ENCODE peak calls at places on chromosomes 12 and 14, in five cellular contexts. One of them, this sample, is unnamed.

GRCh38 chr12:94621662-94622359 is 28.5 kb downstream of the TMCC3 start:
- DNase-seq in IMR-90: peak
- DNase-seq in psoas muscle: no peak
- DNase-seq in fibroblast of lung: peak
- DNase-seq in lower lobe of right lung: no peak
- DNase-seq in this sample: no peak

GRCh38 chr12:84910549-84911241 is 1.9 kb downstream of the SLC6A15 start:
- DNase-seq in IMR-90: no peak
- DNase-seq in psoas muscle: no peak
- DNase-seq in fibroblast of lung: peak
- DNase-seq in lower lobe of right lung: no peak
- DNase-seq in this sample: peak

GRCh38 chr12:121507245-121507644 is 73.6 kb downstream of the KDM2B start:
- DNase-seq in IMR-90: no peak
- DNase-seq in psoas muscle: no peak
- DNase-seq in fibroblast of lung: no peak
- DNase-seq in lower lobe of right lung: no peak
- DNase-seq in this sample: no peak

GRCh38 chr12:52817003-52817698 is 3.2 kb upstream of the KRT4 start:
- DNase-seq in IMR-90: no peak
- DNase-seq in psoas muscle: no peak
- DNase-seq in fibroblast of lung: no peak
- DNase-seq in lower lobe of right lung: no peak
- DNase-seq in this sample: no peak

GRCh38 chr14:70808402-70809237 is 693 bp downstream of the MAP3K9 start:
- DNase-seq in IMR-90: no peak
- DNase-seq in psoas muscle: peak
- DNase-seq in fibroblast of lung: peak
- DNase-seq in lower lobe of right lung: peak
- DNase-seq in this sample: peak

GRCh38 chr12:120628919-120629318 is 11.5 kb upstream of the CABP1 start:
- DNase-seq in IMR-90: no peak
- DNase-seq in psoas muscle: no peak
- DNase-seq in fibroblast of lung: no peak
- DNase-seq in lower lobe of right lung: no peak
- DNase-seq in this sample: peak

GRCh38 chr14:104084251-104085002 is 1.1 kb upstream of the ASPG start:
- DNase-seq in IMR-90: no peak
- DNase-seq in psoas muscle: no peak
- DNase-seq in fibroblast of lung: peak
- DNase-seq in lower lobe of right lung: no peak
- DNase-seq in this sample: no peak

GRCh38 chr14:60061371-60061770 is 30.4 kb upstream of the PCNX4 start:
- DNase-seq in IMR-90: no peak
- DNase-seq in psoas muscle: no peak
- DNase-seq in fibroblast of lung: peak
- DNase-seq in lower lobe of right lung: no peak
- DNase-seq in this sample: no peak

GRCh38 chr14:70567791-70568190 is 32.7 kb downstream of the MED6 start:
- DNase-seq in IMR-90: peak
- DNase-seq in psoas muscle: no peak
- DNase-seq in fibroblast of lung: peak
- DNase-seq in lower lobe of right lung: no peak
- DNase-seq in this sample: no peak

GRCh38 chr14:96178674-96179321 is 25.8 kb upstream of the BDKRB2 start:
- DNase-seq in IMR-90: peak
- DNase-seq in psoas muscle: no peak
- DNase-seq in fibroblast of lung: no peak
- DNase-seq in lower lobe of right lung: no peak
- DNase-seq in this sample: peak

GRCh38 chr12:65956056-65956738 is 131.9 kb downstream of the HMGA2 start:
- DNase-seq in IMR-90: no peak
- DNase-seq in psoas muscle: no peak
- DNase-seq in fibroblast of lung: no peak
- DNase-seq in lower lobe of right lung: no peak
- DNase-seq in this sample: no peak

GRCh38 chr12:109710747-109711595 is 2.7 kb upstream of the FAM222A start:
- DNase-seq in IMR-90: peak
- DNase-seq in psoas muscle: no peak
- DNase-seq in fibroblast of lung: no peak
- DNase-seq in lower lobe of right lung: no peak
- DNase-seq in this sample: no peak

GRCh38 chr14:84969501-84969900 is 560.4 kb upstream of the FLRT2 start:
- DNase-seq in IMR-90: no peak
- DNase-seq in psoas muscle: no peak
- DNase-seq in fibroblast of lung: no peak
- DNase-seq in lower lobe of right lung: no peak
- DNase-seq in this sample: no peak

GRCh38 chr12:94190623-94191022 is 42.2 kb downstream of the PLXNC1 start:
- DNase-seq in IMR-90: no peak
- DNase-seq in psoas muscle: no peak
- DNase-seq in fibroblast of lung: no peak
- DNase-seq in lower lobe of right lung: no peak
- DNase-seq in this sample: no peak

GRCh38 chr12:224330-224729 is 10.4 kb upstream of the SLC6A12 start:
- DNase-seq in IMR-90: no peak
- DNase-seq in psoas muscle: no peak
- DNase-seq in fibroblast of lung: no peak
- DNase-seq in lower lobe of right lung: no peak
- DNase-seq in this sample: no peak

GRCh38 chr14:40004871-40005503 is 572.8 kb upstream of the FBXO33 start:
- DNase-seq in IMR-90: no peak
- DNase-seq in psoas muscle: no peak
- DNase-seq in fibroblast of lung: no peak
- DNase-seq in lower lobe of right lung: no peak
- DNase-seq in this sample: no peak

GRCh38 chr12:27330846-27331245 is 1.8 kb upstream of the BMAL2 start:
- DNase-seq in IMR-90: no peak
- DNase-seq in psoas muscle: no peak
- DNase-seq in fibroblast of lung: peak
- DNase-seq in lower lobe of right lung: no peak
- DNase-seq in this sample: no peak

GRCh38 chr14:61145903-61146411 is 135.2 kb downstream of the TMEM30B start:
- DNase-seq in IMR-90: peak
- DNase-seq in psoas muscle: no peak
- DNase-seq in fibroblast of lung: peak
- DNase-seq in lower lobe of right lung: no peak
- DNase-seq in this sample: no peak

GRCh38 chr12:95440401-95440800 is 33.6 kb upstream of the METAP2 start:
- DNase-seq in IMR-90: peak
- DNase-seq in psoas muscle: no peak
- DNase-seq in fibroblast of lung: peak
- DNase-seq in lower lobe of right lung: no peak
- DNase-seq in this sample: no peak

GRCh38 chr12:65962921-65963883 is 138.9 kb downstream of the HMGA2 start:
- DNase-seq in IMR-90: no peak
- DNase-seq in psoas muscle: no peak
- DNase-seq in fibroblast of lung: peak
- DNase-seq in lower lobe of right lung: no peak
- DNase-seq in this sample: no peak

GRCh38 chr12:99267038-99267437 is 380.5 kb upstream of the GARIN6 start:
- DNase-seq in IMR-90: no peak
- DNase-seq in psoas muscle: no peak
- DNase-seq in fibroblast of lung: no peak
- DNase-seq in lower lobe of right lung: no peak
- DNase-seq in this sample: no peak

GRCh38 chr12:72632286-72632685 is 360.1 kb downstream of the TRHDE start:
- DNase-seq in IMR-90: peak
- DNase-seq in psoas muscle: no peak
- DNase-seq in fibroblast of lung: peak
- DNase-seq in lower lobe of right lung: no peak
- DNase-seq in this sample: no peak

GRCh38 chr12:3542911-3543310 is 51.9 kb downstream of the PRMT8 start:
- DNase-seq in IMR-90: peak
- DNase-seq in psoas muscle: no peak
- DNase-seq in fibroblast of lung: no peak
- DNase-seq in lower lobe of right lung: no peak
- DNase-seq in this sample: no peak

GRCh38 chr12:89187507-89187906 is 164.8 kb downstream of the DUSP6 start:
- DNase-seq in IMR-90: no peak
- DNase-seq in psoas muscle: no peak
- DNase-seq in fibroblast of lung: no peak
- DNase-seq in lower lobe of right lung: no peak
- DNase-seq in this sample: no peak

GRCh38 chr12:44537354-44537753 is 338.8 kb downstream of the NELL2 start:
- DNase-seq in IMR-90: no peak
- DNase-seq in psoas muscle: no peak
- DNase-seq in fibroblast of lung: no peak
- DNase-seq in lower lobe of right lung: no peak
- DNase-seq in this sample: no peak

GRCh38 chr12:49537231-49537708 is 1.6 kb upstream of the KCNH3 start:
- DNase-seq in IMR-90: no peak
- DNase-seq in psoas muscle: no peak
- DNase-seq in fibroblast of lung: no peak
- DNase-seq in lower lobe of right lung: no peak
- DNase-seq in this sample: no peak

GRCh38 chr12:7581609-7582008 is 78.0 kb upstream of the CD163 start:
- DNase-seq in IMR-90: no peak
- DNase-seq in psoas muscle: no peak
- DNase-seq in fibroblast of lung: no peak
- DNase-seq in lower lobe of right lung: no peak
- DNase-seq in this sample: no peak

GRCh38 chr12:131862600-131862993 is 31.8 kb upstream of the ULK1 start:
- DNase-seq in IMR-90: no peak
- DNase-seq in psoas muscle: no peak
- DNase-seq in fibroblast of lung: no peak
- DNase-seq in lower lobe of right lung: no peak
- DNase-seq in this sample: peak

GRCh38 chr12:53558631-53559030 is 51.3 kb upstream of the NPFF start:
- DNase-seq in IMR-90: no peak
- DNase-seq in psoas muscle: no peak
- DNase-seq in fibroblast of lung: no peak
- DNase-seq in lower lobe of right lung: no peak
- DNase-seq in this sample: no peak

GRCh38 chr12:16668198-16668597 is 62.2 kb upstream of the LMO3 start:
- DNase-seq in IMR-90: no peak
- DNase-seq in psoas muscle: no peak
- DNase-seq in fibroblast of lung: no peak
- DNase-seq in lower lobe of right lung: no peak
- DNase-seq in this sample: no peak

GRCh38 chr12:46439793-46440511 is 67.4 kb upstream of the SLC38A2 start:
- DNase-seq in IMR-90: peak
- DNase-seq in psoas muscle: no peak
- DNase-seq in fibroblast of lung: peak
- DNase-seq in lower lobe of right lung: no peak
- DNase-seq in this sample: no peak

GRCh38 chr14:68468437-68469207 is 324.2 kb downstream of the ZFP36L1 start:
- DNase-seq in IMR-90: no peak
- DNase-seq in psoas muscle: no peak
- DNase-seq in fibroblast of lung: peak
- DNase-seq in lower lobe of right lung: no peak
- DNase-seq in this sample: peak

GRCh38 chr12:74393265-74393664 is 144.4 kb upstream of the ATXN7L3B start:
- DNase-seq in IMR-90: no peak
- DNase-seq in psoas muscle: no peak
- DNase-seq in fibroblast of lung: peak
- DNase-seq in lower lobe of right lung: no peak
- DNase-seq in this sample: no peak

GRCh38 chr14:73887704-73888459 is 1.2 kb downstream of the ZNF410 start:
- DNase-seq in IMR-90: no peak
- DNase-seq in psoas muscle: no peak
- DNase-seq in fibroblast of lung: no peak
- DNase-seq in lower lobe of right lung: no peak
- DNase-seq in this sample: no peak
- H3K4me3 ChIP-seq in IMR-90: peak
- H3K4me3 ChIP-seq in psoas muscle: peak
- H3K4me3 ChIP-seq in fibroblast of lung: peak
- H3K4me3 ChIP-seq in lower lobe of right lung: peak
- H3K4me3 ChIP-seq in this sample: peak

GRCh38 chr14:101719708-101720107 is 41.8 kb upstream of the PPP2R5C start:
- DNase-seq in IMR-90: no peak
- DNase-seq in psoas muscle: peak
- DNase-seq in fibroblast of lung: no peak
- DNase-seq in lower lobe of right lung: no peak
- DNase-seq in this sample: no peak
- TF ChIP-seq CTCF in IMR-90: no peak
- TF ChIP-seq CTCF in psoas muscle: no peak
- TF ChIP-seq CTCF in fibroblast of lung: no peak
- TF ChIP-seq CTCF in lower lobe of right lung: no peak
- TF ChIP-seq CTCF in this sample: no peak

GRCh38 chr14:92609955-92610354 is 96.4 kb downstream of the RIN3 start:
- DNase-seq in IMR-90: no peak
- DNase-seq in psoas muscle: no peak
- DNase-seq in fibroblast of lung: no peak
- DNase-seq in lower lobe of right lung: no peak
- DNase-seq in this sample: no peak

GRCh38 chr14:92613681-92614260 is 100.2 kb downstream of the RIN3 start:
- DNase-seq in IMR-90: no peak
- DNase-seq in psoas muscle: no peak
- DNase-seq in fibroblast of lung: no peak
- DNase-seq in lower lobe of right lung: no peak
- DNase-seq in this sample: no peak

GRCh38 chr14:92613008-92613658 is 99.6 kb downstream of the RIN3 start:
- DNase-seq in IMR-90: no peak
- DNase-seq in psoas muscle: no peak
- DNase-seq in fibroblast of lung: peak
- DNase-seq in lower lobe of right lung: peak
- DNase-seq in this sample: no peak

GRCh38 chr14:92607702-92608429 is 94.3 kb downstream of the RIN3 start:
- DNase-seq in IMR-90: peak
- DNase-seq in psoas muscle: no peak
- DNase-seq in fibroblast of lung: peak
- DNase-seq in lower lobe of right lung: no peak
- DNase-seq in this sample: no peak

DNA sequence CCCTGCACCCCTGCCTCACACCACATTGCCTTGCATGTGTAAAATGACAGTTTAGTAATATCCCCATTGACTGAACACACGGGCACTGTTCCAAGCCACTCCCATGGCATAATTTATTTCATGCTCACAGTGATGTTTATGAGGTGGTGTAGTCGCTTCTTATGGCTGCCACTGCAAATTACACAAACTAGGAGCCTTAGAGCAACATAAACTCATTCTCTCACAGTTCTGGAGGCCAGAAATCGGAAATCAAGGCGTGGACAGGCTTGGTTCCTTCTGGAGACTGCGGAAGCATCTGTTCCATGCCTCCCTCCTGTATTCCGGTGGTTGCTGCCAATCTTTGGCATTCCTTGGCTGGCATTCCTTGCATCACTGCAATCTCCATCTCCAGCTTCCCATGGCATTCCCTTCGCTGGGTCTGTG is 97.3 kb downstream of the RIN3 start:
- DNase-seq in IMR-90: no peak
- DNase-seq in psoas muscle: no peak
- DNase-seq in fibroblast of lung: no peak
- DNase-seq in lower lobe of right lung: no peak
- DNase-seq in this sample: no peak
- H3K27ac ChIP-seq in IMR-90: no peak
- H3K27ac ChIP-seq in psoas muscle: no peak
- H3K27ac ChIP-seq in fibroblast of lung: no peak
- H3K27ac ChIP-seq in lower lobe of right lung: no peak
- H3K27ac ChIP-seq in this sample: no peak

DNA sequence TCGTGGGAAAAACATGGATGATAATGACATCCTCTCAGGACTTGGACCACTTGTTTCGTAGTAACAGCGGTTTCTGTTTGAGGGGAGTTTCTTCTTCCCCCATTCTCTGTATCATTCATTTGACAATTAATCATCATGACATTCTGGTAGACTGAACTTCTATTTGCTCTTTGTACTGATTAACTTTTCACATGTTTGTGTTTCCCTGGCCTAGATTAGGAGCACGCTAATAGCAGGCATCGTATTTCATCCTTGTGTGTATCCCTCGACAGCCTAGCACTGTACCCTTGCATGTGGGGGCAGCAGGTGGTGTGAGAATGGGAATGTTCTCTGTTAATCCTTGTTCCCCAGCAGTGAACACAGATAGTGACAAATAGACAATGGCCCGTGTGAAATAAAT is 8.1 kb downstream of the LRRC74A start:
- DNase-seq in IMR-90: no peak
- DNase-seq in psoas muscle: no peak
- DNase-seq in fibroblast of lung: no peak
- DNase-seq in lower lobe of right lung: no peak
- DNase-seq in this sample: no peak
- H3K4me3 ChIP-seq in IMR-90: no peak
- H3K4me3 ChIP-seq in psoas muscle: no peak
- H3K4me3 ChIP-seq in fibroblast of lung: no peak
- H3K4me3 ChIP-seq in lower lobe of right lung: no peak
- H3K4me3 ChIP-seq in this sample: no peak

This sample was measured in kidney.